ENCODE peak calls at places on chromosomes 12 and 14, in seven cellular contexts. F is heart right ventricle; L is CD8-positive, alpha-beta T cell; Q is Panc1; T is mucosa of descending colon; P is bronchial epithelial cell; E is lower lobe of right lung. B is an unnamed sample. For H3K36me3, the result is how much of the 10 kb centered on the place peaks cover.

GRCh38 chr12:109822416-109822815 is 10.8 kb downstream of the TRPV4 start:
- DNase-seq in F (no peak), Q (no peak), P (no peak), E (no peak), L (no peak), T (no peak), B (no peak)

GRCh38 chr14:55306938-55307589 is 35.8 kb downstream of the FBXO34 start:
- DNase-seq in L (no peak), F (no peak), Q (no peak), E (no peak), P (no peak), T (no peak), B (no peak)

GRCh38 chr14:94392510-94392935 is 4.1 kb upstream of the SERPINA1 start:
- DNase-seq in F (peak), E (peak), L (no peak), P (peak), T (no peak), Q (no peak), B (no peak)

GRCh38 chr12:102912258-102912657 is 4.8 kb downstream of the PAH start:
- DNase-seq in Q (no peak), L (no peak), P (no peak), T (no peak), F (no peak), E (no peak), B (no peak)

GRCh38 chr14:105187116-105187515 is 6.0 kb upstream of the NUDT14 start:
- DNase-seq in E (no peak), T (no peak), Q (no peak), F (no peak), P (no peak), L (no peak), B (no peak)

GRCh38 chr14:24900281-24900868 is 149.6 kb downstream of the STXBP6 start:
- DNase-seq in Q (no peak), F (no peak), L (no peak), E (no peak), T (no peak), P (no peak), B (no peak)

GRCh38 chr12:94553130-94553519 is 93.5 kb upstream of the CEP83 start:
- DNase-seq in T (no peak), L (no peak), E (no peak), F (no peak), Q (no peak), P (peak), B (no peak)

GRCh38 chr12:96294831-96295230 is 100.7 kb downstream of the ELK3 start:
- DNase-seq in Q (no peak), F (no peak), E (no peak), T (no peak), L (no peak), P (no peak), B (no peak)

GRCh38 chr12:114995891-114996290 is 311.9 kb upstream of the TBX3 start:
- DNase-seq in T (no peak), Q (no peak), E (no peak), L (no peak), F (no peak), P (no peak), B (no peak)

GRCh38 chr12:182381-182883 is 31.5 kb downstream of the SLC6A12 start:
- DNase-seq in P (peak), E (peak), L (no peak), T (no peak), Q (peak), F (peak), B (no peak)

GRCh38 chr12:63206494-63206893 is 55.5 kb upstream of the AVPR1A start:
- DNase-seq in F (no peak), Q (no peak), T (no peak), P (no peak), E (no peak), L (no peak), B (no peak)

GRCh38 chr14:77111021-77111420 is 13.0 kb downstream of the CIPC start:
- DNase-seq in T (no peak), E (no peak), P (peak), F (no peak), Q (no peak), L (no peak), B (no peak)

GRCh38 chr14:97777622-97778021 is 980.4 kb downstream of the VRK1 start:
- DNase-seq in L (no peak), P (no peak), E (no peak), Q (no peak), T (no peak), F (no peak), B (no peak)

GRCh38 chr12:50246159-50246865 is 37.0 kb downstream of the LIMA1 start:
- DNase-seq in T (no peak), P (no peak), F (no peak), E (no peak), Q (no peak), L (no peak), B (no peak)

GRCh38 chr14:26984318-26985177 is 386.7 kb upstream of the NOVA1 start:
- DNase-seq in L (no peak), T (no peak), F (peak), Q (peak), E (no peak), P (peak), B (no peak)

GRCh38 chr12:1791104-1791927 is 29.0 kb upstream of the LRTM2 start:
- DNase-seq in F (peak), E (peak), P (peak), T (no peak), Q (no peak), L (peak), B (no peak)

GRCh38 chr14:106850913-106851825 is 1324.8 kb downstream of the TMEM121 start:
- DNase-seq in E (no peak), Q (no peak), F (no peak), L (no peak), P (no peak), T (peak), B (peak)
- H3K4me3 ChIP-seq in E (no peak), Q (no peak), F (no peak), L (no peak), P (no peak), T (no peak), B (peak)

DNA sequence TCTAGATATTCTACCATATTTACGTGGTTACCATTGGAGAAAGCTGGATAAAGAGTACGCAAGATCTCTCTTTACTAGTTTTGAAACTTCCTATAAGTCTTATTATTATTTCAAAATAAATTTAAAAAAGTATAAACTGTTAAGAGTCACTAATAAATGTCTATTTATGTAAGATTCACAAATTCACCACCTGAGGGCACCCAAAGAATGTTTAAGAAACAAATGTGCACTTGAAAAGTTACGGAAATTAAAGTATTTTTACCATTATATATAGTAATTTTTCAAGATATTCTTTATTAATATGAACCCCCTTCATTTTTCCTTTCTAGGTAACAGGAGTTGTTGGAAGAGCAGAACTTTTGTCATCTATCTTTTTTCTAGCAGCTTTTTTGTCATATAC is 11.9 kb downstream of the TMTC3 start:
- DNase-seq in P (peak), L (no peak), E (no peak), F (no peak), Q (no peak), T (no peak), B (no peak)
- TF ChIP-seq CTCF in P (no peak), L (no peak), E (peak), F (peak), Q (peak), T (no peak), B (no peak)

GRCh38 chr12:125436686-125437085 is 371.5 kb downstream of the AACS start:
- DNase-seq in F (no peak), Q (no peak), L (no peak), T (no peak), P (no peak), E (no peak), B (no peak)
- H3K36me3 ChIP-seq in F (under half), Q (under half), L (under half), T (under half), P (under half), E (under half), B (under half)

GRCh38 chr14:64294672-64295413 is 672 bp upstream of the ESR2 start:
- DNase-seq in L (peak), F (peak), Q (peak), E (peak), T (peak), P (peak), B (peak)
- H3K4me3 ChIP-seq in L (peak), F (peak), Q (peak), E (peak), T (no peak), P (peak), B (peak)

DNA sequence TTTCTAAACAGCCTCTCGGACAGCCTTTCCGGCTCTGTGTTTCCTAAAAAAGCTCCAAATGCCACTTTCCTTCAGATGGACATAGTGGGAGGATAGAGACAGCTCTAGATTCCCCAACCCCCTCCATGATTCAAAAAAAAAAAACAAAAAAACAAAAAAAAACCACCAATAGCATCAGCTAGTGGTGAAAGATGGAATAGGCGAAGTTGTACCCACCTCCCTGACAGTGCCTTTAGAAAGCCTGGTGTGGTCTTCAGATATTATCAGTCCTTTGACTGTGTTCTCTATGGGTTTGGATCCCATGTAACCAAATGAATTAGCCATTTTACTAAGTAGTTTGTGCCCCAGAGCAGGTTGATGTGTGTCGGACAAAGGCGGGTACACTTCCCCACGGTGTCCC is 94.1 kb downstream of the PHETA1 start:
- DNase-seq in Q (no peak), E (no peak), P (no peak), L (no peak), F (no peak), T (no peak), B (no peak)
- TF ChIP-seq CTCF in Q (no peak), E (no peak), P (peak), L (no peak), F (peak), T (no peak), B (peak)

GRCh38 chr14:20295067-20295466 is 10.7 kb downstream of the TTC5 start:
- DNase-seq in E (no peak), Q (no peak), F (no peak), P (no peak), T (no peak), L (no peak), B (peak)

GRCh38 chr14:20294636-20295035 is 11.1 kb downstream of the TTC5 start:
- DNase-seq in P (peak), L (no peak), F (no peak), Q (no peak), T (no peak), E (no peak), B (no peak)
- H3K36me3 ChIP-seq in P (under half), L (under half), F (under half), Q (under half), T (under half), E (half or more), B (under half)

DNA sequence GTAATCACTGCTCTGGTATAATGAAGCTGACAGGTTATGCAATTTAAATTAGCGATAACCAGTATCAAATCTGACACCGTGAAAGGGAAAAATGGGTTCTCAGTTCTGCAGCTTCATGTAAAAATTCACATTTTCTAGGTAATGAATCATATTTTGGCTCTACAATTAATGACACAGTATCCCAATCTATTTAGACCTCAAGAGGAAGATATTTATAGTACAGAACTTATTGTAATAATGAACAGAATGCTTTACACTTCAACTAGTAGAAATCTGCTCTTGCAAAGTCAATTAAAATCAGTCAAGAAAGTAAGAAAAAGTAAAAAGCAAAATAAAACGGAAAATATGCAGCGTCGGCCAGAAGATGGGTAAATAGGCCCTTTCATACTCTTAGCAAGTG is 24.3 kb downstream of the SEL1L start:
- DNase-seq in P (no peak), E (no peak), F (no peak), T (no peak), L (no peak), Q (no peak), B (no peak)
- H3K4me3 ChIP-seq in P (no peak), E (no peak), F (no peak), T (no peak), L (no peak), Q (no peak), B (no peak)

GRCh38 chr14:61963926-61964325 is 201.7 kb downstream of the SNAPC1 start:
- DNase-seq in E (no peak), L (no peak), T (no peak), Q (no peak), F (no peak), P (peak), B (no peak)

GRCh38 chr14:61968207-61968606 is 206.0 kb downstream of the SNAPC1 start:
- DNase-seq in P (no peak), Q (no peak), T (no peak), F (no peak), E (no peak), L (no peak), B (no peak)

GRCh38 chr14:61959348-61959747 is 197.1 kb downstream of the SNAPC1 start:
- DNase-seq in F (no peak), L (no peak), Q (no peak), P (no peak), E (no peak), T (no peak), B (no peak)

DNA sequence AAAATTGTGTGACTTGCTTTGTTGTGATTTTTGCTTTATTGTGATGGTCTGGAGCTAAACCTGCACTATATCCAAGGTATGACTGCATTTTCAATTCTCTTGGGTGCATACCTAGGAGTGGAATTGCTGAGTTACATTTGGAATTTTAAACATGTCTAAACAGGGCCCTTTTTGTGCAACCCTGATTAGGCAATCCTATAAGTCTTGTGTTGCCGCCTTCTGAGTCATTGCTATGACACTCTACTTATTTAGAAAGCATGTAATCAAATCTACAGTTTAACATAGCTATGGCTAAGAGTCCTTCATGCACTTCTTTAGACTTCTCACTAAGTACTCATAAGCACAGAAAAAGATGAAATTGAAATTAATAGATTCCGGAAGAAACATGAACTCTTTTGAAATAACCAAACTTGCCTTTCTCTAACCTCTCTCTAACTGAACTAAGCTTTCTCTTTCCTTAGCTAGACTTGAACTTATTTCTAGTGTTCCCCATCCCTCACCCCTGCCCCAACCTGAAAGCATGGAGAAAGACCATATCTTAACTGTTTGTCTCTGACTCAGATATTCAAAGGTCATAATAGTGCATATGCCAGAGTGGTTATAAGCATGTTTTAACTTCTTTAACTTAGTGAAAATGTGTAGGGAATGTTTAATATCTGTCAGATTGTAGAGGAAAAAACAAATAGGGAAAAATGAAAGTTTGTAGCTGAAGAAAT is 203.0 kb downstream of the SNAPC1 start:
- DNase-seq in Q (no peak), F (no peak), T (no peak), E (no peak), L (no peak), P (peak), B (no peak)
- TF ChIP-seq CTCF in Q (no peak), F (no peak), T (no peak), E (no peak), L (no peak), P (no peak), B (no peak)

DNA sequence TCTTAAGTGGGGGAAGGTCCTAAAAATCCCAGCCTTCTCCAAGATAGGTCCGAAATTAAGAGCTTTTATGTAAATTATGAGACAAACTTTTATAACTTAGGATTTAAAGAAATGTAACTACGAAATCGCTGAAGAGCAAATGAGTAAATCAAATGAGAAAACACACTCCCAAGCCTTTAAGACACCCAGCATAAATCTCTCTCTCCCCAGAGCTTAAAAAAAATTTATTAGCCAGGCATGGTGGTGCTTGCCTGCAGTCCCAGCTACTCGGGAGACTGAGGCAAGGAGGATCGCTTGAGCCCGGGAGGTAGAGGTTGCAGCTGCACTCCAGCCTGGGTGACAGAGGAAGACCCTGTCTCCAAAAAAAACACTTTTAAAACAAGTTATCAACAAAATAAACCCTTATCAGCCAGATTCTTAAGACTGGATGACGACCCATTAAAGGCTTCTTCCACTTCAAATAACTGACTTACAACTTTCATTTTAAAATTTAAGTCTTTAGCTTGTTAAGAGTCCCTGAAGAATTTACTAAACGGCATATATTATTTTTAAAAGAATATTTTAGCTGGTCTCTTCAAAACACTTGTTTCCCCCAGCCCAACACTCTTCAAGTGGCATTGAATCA is 3.2 kb downstream of the PTGES3 start:
- DNase-seq in E (no peak), P (no peak), Q (no peak), L (no peak), F (no peak), T (peak), B (peak)
- H3K36me3 ChIP-seq in E (under half), P (under half), Q (under half), L (under half), F (under half), T (under half), B (under half)

B was measured in GM06990.